ENCODE peak calls at places on chromosomes 13 and 19, in four cellular contexts. J, O, W and Y are unnamed samples. For H3K27me3, the result is how much of the 10 kb centered on the place peaks cover.

GRCh38 chr13:110530839-110531499 is 30.6 kb downstream of the RAB20 start:
- DNase-seq in J (no peak), O (no peak), W (no peak), Y (no peak)

GRCh38 chr19:869245-870177 is 10.0 kb downstream of the CFD start:
- DNase-seq in J (no peak), O (peak), W (peak), Y (no peak)

GRCh38 chr19:42280761-42281174 is 11.7 kb downstream of the CIC start:
- DNase-seq in J (no peak), O (peak), W (peak), Y (no peak)

GRCh38 chr19:29012457-29012856 is 200.5 kb downstream of the UQCRFS1 start:
- DNase-seq in J (no peak), O (no peak), W (no peak), Y (no peak)

GRCh38 chr19:45331411-45331810 is 8.7 kb upstream of the CKM start:
- DNase-seq in J (no peak), O (no peak), W (no peak), Y (no peak)

GRCh38 chr19:15107056-15108010 is at the start of gene SYDE1:
- DNase-seq in J (no peak), O (peak), W (peak), Y (no peak)

GRCh38 chr13:52695856-52696255 is 43.2 kb downstream of the SUGT1 start:
- DNase-seq in J (no peak), O (no peak), W (no peak), Y (no peak)

GRCh38 chr13:100887729-100888151 is 213.1 kb upstream of the TMTC4 start:
- DNase-seq in J (no peak), O (no peak), W (no peak), Y (no peak)

GRCh38 chr19:313169-313987 is 22.2 kb upstream of the PLPP2 start:
- DNase-seq in J (no peak), O (no peak), W (no peak), Y (no peak)

GRCh38 chr13:28329395-28330158 is 165.4 kb downstream of the FLT1 start:
- DNase-seq in J (no peak), O (no peak), W (peak), Y (no peak)

GRCh38 chr13:71874490-71874889 is 7.5 kb upstream of the DACH1 start:
- DNase-seq in J (no peak), O (no peak), W (no peak), Y (no peak)

GRCh38 chr13:113855012-113855921 is 8.6 kb downstream of the GAS6 start:
- DNase-seq in J (no peak), O (peak), W (peak), Y (no peak)

GRCh38 chr19:28977826-28978225 is 235.1 kb downstream of the UQCRFS1 start:
- DNase-seq in J (no peak), O (no peak), W (no peak), Y (no peak)

GRCh38 chr13:26538363-26539317 is 18.8 kb upstream of the WASF3 start:
- DNase-seq in J (no peak), O (no peak), W (no peak), Y (no peak)

GRCh38 chr19:38003427-38004099 is 96.6 kb downstream of the SIPA1L3 start:
- DNase-seq in J (no peak), O (peak), W (peak), Y (peak)

GRCh38 chr13:100694722-100695644 is 20.4 kb upstream of the TMTC4 start:
- DNase-seq in J (no peak), O (no peak), W (no peak), Y (no peak)

GRCh38 chr19:50319156-50319555 is 10.0 kb downstream of the KCNC3 start:
- DNase-seq in J (no peak), O (no peak), W (no peak), Y (no peak)

GRCh38 chr13:21771075-21771474 is 100.2 kb downstream of the FGF9 start:
- DNase-seq in J (no peak), O (no peak), W (no peak), Y (no peak)

GRCh38 chr19:55208880-55209429 is 346 bp downstream of the PTPRH start:
- DNase-seq in J (no peak), O (no peak), W (no peak), Y (no peak)

GRCh38 chr13:74288361-74288911 is 154.2 kb upstream of the KLF12 start:
- DNase-seq in J (peak), O (peak), W (no peak), Y (peak)

GRCh38 chr13:72384879-72385278 is 342.6 kb downstream of the MZT1 start:
- DNase-seq in J (no peak), O (no peak), W (no peak), Y (no peak)

GRCh38 chr13:25169356-25169755 is 2.7 kb downstream of the AMER2 start:
- DNase-seq in J (no peak), O (no peak), W (no peak), Y (no peak)
- H3K27me3 ChIP-seq in J (under half), O (half or more), W (under half), Y (under half)

DNA sequence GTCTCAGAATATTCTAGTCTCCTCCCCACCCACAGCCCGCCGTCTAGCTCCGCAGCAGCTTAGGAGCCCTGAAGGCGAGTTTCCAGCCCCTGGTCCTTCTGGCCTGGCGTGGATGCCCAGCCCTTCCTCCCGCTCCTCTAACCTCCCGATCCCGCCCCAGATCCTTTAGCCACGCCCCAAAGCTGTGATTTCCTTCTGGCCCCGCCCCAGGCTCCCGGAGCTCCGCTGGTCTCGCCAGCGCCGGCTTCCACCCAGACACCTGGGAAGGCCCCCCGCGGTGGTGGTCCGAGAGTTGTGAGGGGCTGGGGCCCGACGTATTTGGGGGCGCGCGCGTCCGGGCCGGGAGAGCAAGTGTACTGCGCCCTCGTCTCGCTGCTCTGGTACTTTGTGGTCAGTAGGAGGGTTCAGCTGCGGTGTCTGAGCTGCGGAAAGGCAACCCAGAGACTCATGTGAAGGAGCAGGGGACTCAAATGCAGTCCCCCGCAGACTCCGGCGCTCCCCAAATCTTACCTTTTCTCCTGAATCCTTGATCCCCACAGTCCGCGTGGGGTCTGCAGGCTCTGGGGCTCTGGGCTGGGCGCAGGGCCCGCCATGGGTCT is at the start of gene CGB7:
- DNase-seq in J (peak), O (peak), W (peak), Y (no peak)
- H3K27me3 ChIP-seq in J (under half), O (under half), W (under half), Y (under half)

DNA sequence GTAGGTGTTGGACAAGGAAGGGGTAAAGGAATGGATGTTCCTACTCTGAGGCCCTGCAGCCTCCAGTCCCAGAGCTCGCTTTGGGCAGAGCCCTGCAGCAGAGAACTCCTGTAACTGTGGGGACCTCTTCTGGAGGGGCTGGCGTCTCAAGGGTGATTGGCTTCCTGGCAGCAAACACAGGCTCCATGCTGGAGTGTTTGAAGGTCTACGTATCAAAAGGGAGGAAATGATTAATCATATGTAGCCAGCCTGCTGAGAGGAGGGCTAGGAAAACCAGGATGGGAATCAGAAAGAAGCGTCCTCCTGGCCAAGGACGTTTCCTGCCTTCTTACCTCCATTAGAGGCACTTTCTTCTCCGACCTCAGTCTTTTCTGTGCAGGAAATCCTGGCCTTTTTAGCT is 208.5 kb downstream of the TSHZ3 start:
- DNase-seq in J (no peak), O (no peak), W (no peak), Y (no peak)
- H3K27me3 ChIP-seq in J (under half), O (under half), W (under half), Y (under half)

DNA sequence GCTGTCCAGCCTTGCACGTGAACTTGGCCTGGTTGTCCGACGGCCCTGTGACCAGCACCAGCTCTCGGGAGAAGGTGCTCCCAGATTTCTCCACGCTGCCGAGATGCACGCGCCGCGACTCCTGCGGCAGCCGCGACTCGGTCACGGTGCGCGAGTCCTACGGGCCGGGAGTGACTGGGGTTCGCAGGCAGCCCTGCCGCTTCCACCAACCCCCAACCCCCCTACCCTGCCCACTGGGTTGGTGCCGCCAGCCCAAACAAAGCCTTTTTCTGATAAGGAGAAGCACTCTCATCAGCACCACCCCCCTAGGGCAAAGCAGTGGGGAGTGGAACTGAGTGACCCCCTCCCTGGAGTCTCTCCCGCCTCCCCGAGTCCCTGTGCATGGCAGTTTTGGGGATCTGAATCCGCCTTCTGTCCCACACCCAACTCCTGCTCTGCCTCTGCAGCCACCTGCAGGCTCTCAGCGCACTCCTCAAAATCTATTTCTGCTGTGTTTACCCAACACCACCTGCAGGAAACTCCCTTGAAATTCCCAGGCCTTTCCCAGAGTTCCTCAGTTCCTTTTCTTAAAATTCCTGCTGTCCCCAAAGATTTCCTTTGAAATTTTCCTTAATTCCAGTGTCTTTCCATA is 6.2 kb downstream of the NPHS1 start:
- DNase-seq in J (no peak), O (no peak), W (no peak), Y (no peak)
- H3K27me3 ChIP-seq in J (under half), O (half or more), W (under half), Y (half or more)

GRCh38 chr13:34901577-34901976 is 40.5 kb upstream of the NBEA start:
- DNase-seq in J (no peak), O (no peak), W (no peak), Y (no peak)
- H3K27me3 ChIP-seq in J (under half), O (under half), W (under half), Y (under half)

GRCh38 chr19:4063369-4064072 is 3.2 kb downstream of the ZBTB7A start:
- DNase-seq in J (no peak), O (peak), W (no peak), Y (no peak)
- H3K27me3 ChIP-seq in J (under half), O (under half), W (under half), Y (under half)

GRCh38 chr19:7668842-7669241 is at the start of gene RETN:
- DNase-seq in J (no peak), O (no peak), W (no peak), Y (no peak)

GRCh38 chr19:7670790-7671189 is 1.9 kb downstream of the RETN start:
- DNase-seq in J (no peak), O (no peak), W (no peak), Y (no peak)

GRCh38 chr19:7669641-7670040 is 792 bp downstream of the RETN start:
- DNase-seq in J (no peak), O (no peak), W (no peak), Y (no peak)

GRCh38 chr19:7672522-7672921 is 3.7 kb downstream of the RETN start:
- DNase-seq in J (no peak), O (no peak), W (no peak), Y (no peak)

GRCh38 chr19:7670150-7670784 is 1.4 kb downstream of the RETN start:
- DNase-seq in J (no peak), O (no peak), W (no peak), Y (no peak)
- H3K27me3 ChIP-seq in J (under half), O (under half), W (under half), Y (under half)

GRCh38 chr13:98629055-98629454 is 52.1 kb upstream of the STK24 start:
- DNase-seq in J (no peak), O (no peak), W (no peak), Y (no peak)

GRCh38 chr13:98632971-98633370 is 56.1 kb upstream of the STK24 start:
- DNase-seq in J (no peak), O (no peak), W (no peak), Y (no peak)
- H3K27me3 ChIP-seq in J (under half), O (under half), W (under half), Y (under half)

GRCh38 chr19:39506598-39506943 is 7.8 kb downstream of the DLL3 start:
- DNase-seq in J (no peak), O (no peak), W (no peak), Y (no peak)
- H3K27me3 ChIP-seq in J (under half), O (half or more), W (under half), Y (half or more)